ENCODE peak calls at places on chromosome 12, in five cellular contexts. One of them, this sample, is unnamed.

GRCh38 chr12:7907009-7907408 is 29.0 kb downstream of the SLC2A3 start:
- DNase-seq in DND-41: no peak
- DNase-seq in upper lobe of right lung: no peak
- DNase-seq in astrocyte: peak; percentile 31
- DNase-seq in mesenchymal stem cell: peak; percentile 65
- DNase-seq in this sample: no peak

GRCh38 chr12:30191701-30192455 is 408.1 kb upstream of the TMTC1 start:
- DNase-seq in DND-41: no peak
- DNase-seq in upper lobe of right lung: no peak
- DNase-seq in astrocyte: no peak
- DNase-seq in mesenchymal stem cell: no peak
- DNase-seq in this sample: no peak

GRCh38 chr12:3661028-3661427 is 91.9 kb downstream of the CRACR2A start:
- DNase-seq in DND-41: no peak
- DNase-seq in astrocyte: no peak
- DNase-seq in upper lobe of right lung: no peak
- DNase-seq in mesenchymal stem cell: no peak
- DNase-seq in this sample: no peak

GRCh38 chr12:132109741-132110140 is 34.4 kb downstream of the DDX51 start:
- DNase-seq in mesenchymal stem cell: no peak
- DNase-seq in upper lobe of right lung: no peak
- DNase-seq in astrocyte: no peak
- DNase-seq in DND-41: no peak
- DNase-seq in this sample: no peak

GRCh38 chr12:96462571-96463280 is 26.7 kb upstream of the CFAP54 start:
- DNase-seq in astrocyte: no peak
- DNase-seq in DND-41: no peak
- DNase-seq in upper lobe of right lung: no peak
- DNase-seq in mesenchymal stem cell: no peak
- DNase-seq in this sample: no peak

GRCh38 chr12:88052686-88053085 is 23.5 kb upstream of the C12orf50 start:
- DNase-seq in upper lobe of right lung: no peak
- DNase-seq in mesenchymal stem cell: peak; percentile 41
- DNase-seq in astrocyte: peak; percentile 12
- DNase-seq in DND-41: peak; percentile 18
- DNase-seq in this sample: no peak

GRCh38 chr12:124531281-124531745 is 36.1 kb downstream of the NCOR2 start:
- DNase-seq in DND-41: no peak
- DNase-seq in mesenchymal stem cell: peak; percentile 57
- DNase-seq in astrocyte: no peak
- DNase-seq in upper lobe of right lung: no peak
- DNase-seq in this sample: no peak

GRCh38 chr12:115771065-115771464 is 506.4 kb downstream of the MED13L start:
- DNase-seq in DND-41: no peak
- DNase-seq in upper lobe of right lung: no peak
- DNase-seq in astrocyte: no peak
- DNase-seq in mesenchymal stem cell: peak; percentile 12
- DNase-seq in this sample: no peak

GRCh38 chr12:58873496-58873895 is 46.8 kb downstream of the LRIG3 start:
- DNase-seq in upper lobe of right lung: no peak
- DNase-seq in DND-41: no peak
- DNase-seq in mesenchymal stem cell: no peak
- DNase-seq in astrocyte: peak; percentile 93
- DNase-seq in this sample: no peak

GRCh38 chr12:125685885-125686284 is 620.6 kb downstream of the AACS start:
- DNase-seq in DND-41: no peak
- DNase-seq in mesenchymal stem cell: no peak
- DNase-seq in astrocyte: no peak
- DNase-seq in upper lobe of right lung: no peak
- DNase-seq in this sample: no peak

GRCh38 chr12:91381309-91381804 is 198.7 kb upstream of the DCN start:
- DNase-seq in DND-41: no peak
- DNase-seq in upper lobe of right lung: no peak
- DNase-seq in astrocyte: peak; percentile 86
- DNase-seq in mesenchymal stem cell: peak; percentile 89
- DNase-seq in this sample: no peak

GRCh38 chr12:93186621-93187020 is 191.1 kb upstream of the NUDT4 start:
- DNase-seq in mesenchymal stem cell: no peak
- DNase-seq in upper lobe of right lung: no peak
- DNase-seq in astrocyte: no peak
- DNase-seq in DND-41: no peak
- DNase-seq in this sample: no peak
- H3K4me1 ChIP-seq in mesenchymal stem cell: no peaks in the 10 kb centered on the region
- H3K4me1 ChIP-seq in upper lobe of right lung: peaks cover 9% of the 10 kb centered on the region
- H3K4me1 ChIP-seq in astrocyte: peaks cover under 1% of the 10 kb centered on the region
- H3K4me1 ChIP-seq in DND-41: peaks cover 11% of the 10 kb centered on the region
- H3K4me1 ChIP-seq in this sample: peaks cover 10% of the 10 kb centered on the region

GRCh38 chr12:47882796-47883546 is 21.8 kb downstream of the VDR start:
- DNase-seq in upper lobe of right lung: peak; percentile 87
- DNase-seq in mesenchymal stem cell: no peak
- DNase-seq in astrocyte: no peak
- DNase-seq in DND-41: no peak
- DNase-seq in this sample: peak; percentile 75
- H3K4me3 ChIP-seq in upper lobe of right lung: no peak overlapping the region
- H3K4me3 ChIP-seq in mesenchymal stem cell: no peak overlapping the region
- H3K4me3 ChIP-seq in astrocyte: no peak overlapping the region
- H3K4me3 ChIP-seq in DND-41: no peak overlapping the region
- H3K4me3 ChIP-seq in this sample: peak overlapping the region; percentile 8

DNA sequence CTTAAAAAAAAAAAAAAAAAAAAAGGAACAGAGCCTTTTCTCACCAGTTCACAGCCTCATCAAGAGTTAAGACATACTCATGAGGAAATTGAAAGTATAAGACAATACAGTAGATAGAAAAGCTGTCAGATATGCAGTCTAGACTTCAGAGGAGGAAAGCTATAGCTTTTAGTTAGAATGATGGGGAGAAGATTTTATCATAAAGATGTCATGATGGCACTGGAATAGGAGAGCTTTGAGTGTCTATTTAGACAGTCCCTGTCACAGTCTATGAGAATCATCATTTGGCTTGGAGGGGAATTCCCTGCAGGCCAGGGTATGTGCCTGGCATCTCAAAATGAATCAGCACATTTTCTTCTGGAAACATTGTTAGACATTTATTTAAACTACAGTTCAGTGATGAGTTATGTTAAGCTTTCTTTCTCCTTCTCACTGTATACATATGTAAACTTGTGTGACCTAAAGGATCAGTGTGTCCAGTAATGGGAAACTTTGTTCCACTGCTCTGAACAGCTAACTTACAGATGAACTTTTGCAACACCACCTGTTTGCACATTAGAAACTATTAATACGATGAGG is 2.9 kb upstream of the RAB35 start:
- DNase-seq in upper lobe of right lung: no peak
- DNase-seq in DND-41: no peak
- DNase-seq in astrocyte: no peak
- DNase-seq in mesenchymal stem cell: peak; percentile 89
- DNase-seq in this sample: no peak
- H3K27ac ChIP-seq in upper lobe of right lung: no peak overlapping the region
- H3K27ac ChIP-seq in DND-41: no peak overlapping the region
- H3K27ac ChIP-seq in astrocyte: peak overlapping the region; percentile 13
- H3K27ac ChIP-seq in mesenchymal stem cell: peak overlapping the region; percentile 55
- H3K27ac ChIP-seq in this sample: no peak overlapping the region

DNA sequence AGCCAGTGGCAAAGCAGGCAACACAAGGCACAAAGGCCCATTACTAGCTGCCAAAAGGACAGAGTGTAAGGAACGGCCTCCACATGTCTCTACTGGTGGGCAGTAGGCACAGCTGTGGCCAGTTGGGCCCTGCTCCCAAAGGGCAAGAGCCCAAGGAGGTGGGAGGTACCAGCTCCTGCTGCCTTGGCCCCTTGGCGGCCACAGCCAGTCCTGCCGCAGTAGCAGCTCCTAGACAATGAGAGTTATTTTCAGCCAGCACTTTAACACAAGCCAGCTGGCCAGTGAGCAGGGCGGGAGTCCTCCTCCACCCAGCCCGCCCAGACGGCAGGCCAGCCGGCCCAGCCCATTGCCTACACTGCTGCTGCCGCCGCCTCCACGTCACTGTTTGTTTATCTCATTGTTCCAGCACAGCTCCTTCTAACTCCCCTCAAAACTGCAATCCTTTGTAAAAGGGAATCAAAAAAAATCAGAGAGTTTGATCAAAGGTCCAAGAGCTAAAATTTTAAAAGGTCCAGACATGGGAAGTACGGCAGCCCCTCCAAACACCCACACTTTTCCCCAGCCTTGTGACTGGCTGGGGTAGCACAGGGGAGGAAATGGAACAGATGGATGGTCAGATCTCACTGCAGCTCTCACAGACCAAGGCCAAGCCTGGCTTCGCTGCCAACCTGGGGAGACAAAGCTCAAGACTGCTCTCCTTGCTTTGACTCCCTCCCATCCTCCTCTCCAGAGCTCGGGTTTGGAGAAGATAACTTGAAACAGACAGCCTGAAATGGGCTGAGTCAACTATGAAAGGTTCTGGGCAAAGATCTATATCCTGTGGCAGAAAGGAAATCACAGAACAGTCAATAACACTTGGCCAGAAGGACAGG is 33.5 kb downstream of the FMNL3 start:
- DNase-seq in DND-41: no peak
- DNase-seq in upper lobe of right lung: peak; percentile 91
- DNase-seq in astrocyte: peak; percentile 94
- DNase-seq in mesenchymal stem cell: peak; percentile 98
- DNase-seq in this sample: peak; percentile 89
- H3K4me1 ChIP-seq in DND-41: peaks cover 30% of the 10 kb centered on the region
- H3K4me1 ChIP-seq in upper lobe of right lung: peaks cover 60% of the 10 kb centered on the region
- H3K4me1 ChIP-seq in astrocyte: peaks cover 41% of the 10 kb centered on the region
- H3K4me1 ChIP-seq in mesenchymal stem cell: peaks cover 26% of the 10 kb centered on the region
- H3K4me1 ChIP-seq in this sample: peaks cover 68% of the 10 kb centered on the region